ENCODE peak calls at places on chromosomes 12 and 14, in nine cellular contexts. X is astrocyte of the spinal cord; B is HCT116; H is foreskin fibroblast; I is stimulated activated CD4-positive, alpha-beta T cell treated with anti-CD3 and anti-CD28 coated beads, Interleukin-2, amount 100 ng/mL, for 48 hours; P is activated CD8-positive, alpha-beta memory T cell treated with anti-CD3 and anti-CD28 coated beads, Interleukin-2, amount 50 U/mL, for 4 hours; O is amniotic stem cell; N is NCI-H446 treated with DMSO at 0.1 percent for 48 hours; Z is activated CD4-positive, CD25-positive, alpha-beta regulatory T cell treated with anti-CD3 and anti-CD28 coated beads, Interleukin-2, amount 50 U/mL, for 72 hours. F is an unnamed sample.
A peak's percentile ranks its signal among the peaks of the same experiment; 100 is the strongest.

GRCh38 chr12:131164096-131164872 is 210.6 kb downstream of the ADGRD1 start:
- DNase-seq in X (no peak), B (peak; percentile 10), H (no peak), I (no peak), P (no peak), O (no peak), N (no peak), Z (no peak), F (no peak)

GRCh38 chr12:71648537-71648936 is 15.1 kb downstream of the ZFC3H1 start:
- DNase-seq in X (no peak), B (no peak), H (no peak), I (no peak), P (no peak), O (no peak), N (no peak), Z (no peak), F (no peak)

GRCh38 chr14:103734081-103734888 is 18.7 kb downstream of the ZFYVE21 start:
- DNase-seq in X (no peak), B (no peak), H (no peak), I (no peak), P (no peak), O (no peak), N (no peak), Z (no peak), F (no peak)

GRCh38 chr14:21923820-21924219 is 250.2 kb upstream of the OR4E1 start:
- DNase-seq in X (no peak), B (no peak), H (no peak), I (no peak), P (peak; percentile 21), O (no peak), N (no peak), Z (no peak), F (no peak)

GRCh38 chr14:43184540-43184939 is 1322.5 kb downstream of the FSCB start:
- DNase-seq in X (no peak), B (no peak), H (no peak), I (no peak), P (no peak), O (no peak), N (no peak), Z (no peak), F (no peak)

GRCh38 chr12:68162374-68162773 is 2.8 kb upstream of the IFNG start:
- DNase-seq in X (no peak), B (no peak), H (no peak), I (no peak), P (no peak), O (no peak), N (no peak), Z (no peak), F (no peak)

GRCh38 chr12:2683283-2684025 is 111.3 kb upstream of the FKBP4 start:
- DNase-seq in X (no peak), B (no peak), H (peak; percentile 29), I (no peak), P (no peak), O (no peak), N (no peak), Z (no peak), F (no peak)

GRCh38 chr14:90781876-90782275 is 34.4 kb downstream of the TTC7B start:
- DNase-seq in X (no peak), B (no peak), H (no peak), I (no peak), P (no peak), O (no peak), N (no peak), Z (no peak), F (no peak)

GRCh38 chr12:71166280-71166679 is 8.5 kb upstream of the TSPAN8 start:
- DNase-seq in X (no peak), B (no peak), H (no peak), I (no peak), P (no peak), O (no peak), N (no peak), Z (no peak), F (no peak)

GRCh38 chr14:74465335-74465734 is 27.8 kb downstream of the NPC2 start:
- DNase-seq in X (no peak), B (no peak), H (no peak), I (no peak), P (no peak), O (no peak), N (no peak), Z (no peak), F (no peak)

GRCh38 chr12:30779578-30779977 is 24.8 kb upstream of the CAPRIN2 start:
- DNase-seq in X (no peak), B (no peak), H (no peak), I (no peak), P (no peak), O (no peak), N (no peak), Z (no peak), F (no peak)

GRCh38 chr12:121388421-121388981 is 11.4 kb upstream of the RNF34 start:
- DNase-seq in X (peak; percentile 55), B (no peak), H (peak; percentile 80), I (no peak), P (no peak), O (no peak), N (no peak), Z (no peak), F (no peak)

GRCh38 chr12:112005419-112006395 is 7.3 kb downstream of the TMEM116 start:
- DNase-seq in X (no peak), B (peak; percentile 24), H (peak; percentile 39), I (no peak), P (no peak), O (no peak), N (no peak), Z (no peak), F (no peak)

GRCh38 chr12:62210422-62210821 is 49.8 kb upstream of the USP15 start:
- DNase-seq in X (peak; percentile 47), B (peak; percentile 37), H (peak; percentile 78), I (no peak), P (peak; percentile 47), O (peak; percentile 32), N (no peak), Z (no peak), F (no peak)

GRCh38 chr14:72523397-72524157 is 370.3 kb downstream of the DPF3 start:
- DNase-seq in X (no peak), B (no peak), H (no peak), I (no peak), P (no peak), O (no peak), N (no peak), Z (no peak), F (no peak)

GRCh38 chr14:76926521-76927251 is 100.5 kb downstream of the LRRC74A start:
- DNase-seq in X (no peak), B (no peak), H (peak; percentile 93), I (no peak), P (peak; percentile 50), O (no peak), N (no peak), Z (no peak), F (peak; percentile 35)